ENCODE peak calls at places on chromosomes 13 and 19, in five cellular contexts. Q is left lung, T is pancreas, J is GM12878, Z is endothelial cell of umbilical vein. Y is an unnamed sample.

GRCh38 chr19:1067341-1068103 is 555 bp downstream of the ARHGAP45 start:
- DNase-seq in Q (no peak), T (no peak), J (no peak), Z (no peak), Y (peak; percentile 92)

GRCh38 chr13:77571956-77572355 is 36.5 kb downstream of the SCEL start:
- DNase-seq in Q (no peak), T (no peak), J (no peak), Z (no peak), Y (no peak)

GRCh38 chr19:5612891-5613290 is 9.7 kb downstream of the SAFB2 start:
- DNase-seq in Q (no peak), T (no peak), J (no peak), Z (no peak), Y (no peak)

GRCh38 chr13:50082426-50083283 is 67.4 kb downstream of the KCNRG start:
- DNase-seq in Q (peak; percentile 82), T (peak; percentile 91), J (peak; percentile 62), Z (peak; percentile 83), Y (peak; percentile 93)

GRCh38 chr13:110328509-110328908 is 21.4 kb downstream of the COL4A2 start:
- DNase-seq in Q (no peak), T (no peak), J (no peak), Z (no peak), Y (no peak)

GRCh38 chr19:15320118-15320517 is 12.2 kb downstream of the BRD4 start:
- DNase-seq in Q (no peak), T (no peak), J (no peak), Z (no peak), Y (no peak)

GRCh38 chr19:6790194-6791128 is 18.0 kb downstream of the VAV1 start:
- DNase-seq in Q (no peak), T (no peak), J (no peak), Z (no peak), Y (no peak)

GRCh38 chr13:80201686-80202085 is 139.2 kb downstream of the SPRY2 start:
- DNase-seq in Q (no peak), T (no peak), J (no peak), Z (no peak), Y (no peak)

GRCh38 chr13:66264976-66265375 is 965.2 kb downstream of the PCDH9 start:
- DNase-seq in Q (no peak), T (no peak), J (no peak), Z (no peak), Y (no peak)

GRCh38 chr13:31522431-31522830 is 216.9 kb upstream of the RXFP2 start:
- DNase-seq in Q (no peak), T (no peak), J (no peak), Z (no peak), Y (no peak)

GRCh38 chr19:46426506-46427162 is 2.1 kb downstream of the PNMA8C start:
- DNase-seq in Q (peak; percentile 80), T (peak; percentile 87), J (no peak), Z (peak; percentile 36), Y (peak; percentile 79)

GRCh38 chr13:111115841-111116500 is 861 bp downstream of the ARHGEF7 start:
- DNase-seq in Q (no peak), T (no peak), J (no peak), Z (peak; percentile 27), Y (no peak)

GRCh38 chr13:44197791-44198770 is 175.5 kb upstream of the SERP2 start:
- DNase-seq in Q (no peak), T (no peak), J (peak; percentile 34), Z (no peak), Y (no peak)

GRCh38 chr13:87677334-87678234 is 6.4 kb downstream of the SLITRK5 start:
- DNase-seq in Q (no peak), T (peak; percentile 39), J (no peak), Z (no peak), Y (peak; percentile 80)

GRCh38 chr13:63010072-63010658 is 1594.5 kb upstream of the PCDH20 start:
- DNase-seq in Q (no peak), T (no peak), J (no peak), Z (no peak), Y (no peak)

GRCh38 chr19:6728346-6728745 is 7.9 kb upstream of the C3 start:
- DNase-seq in Q (peak; percentile 66), T (no peak), J (no peak), Z (peak; percentile 40), Y (peak; percentile 88)

GRCh38 chr19:41335467-41335866 is 18.3 kb downstream of the TGFB1 start:
- DNase-seq in Q (no peak), T (no peak), J (no peak), Z (no peak), Y (no peak)

GRCh38 chr19:41521860-41522555 is 54.0 kb upstream of the CEACAM21 start:
- DNase-seq in Q (no peak), T (no peak), J (no peak), Z (no peak), Y (peak; percentile 88)

GRCh38 chr13:107450931-107451330 is 764.4 kb downstream of the LIG4 start:
- DNase-seq in Q (peak; percentile 39), T (no peak), J (no peak), Z (peak; percentile 99), Y (no peak)

GRCh38 chr19:48319647-48320537 is 5.5 kb upstream of the EMP3 start:
- DNase-seq in Q (peak; percentile 86), T (peak; percentile 88), J (no peak), Z (peak; percentile 77), Y (peak; percentile 95)

GRCh38 chr13:98910501-98910951 is 67.3 kb downstream of the DOCK9 start:
- DNase-seq in Q (no peak), T (no peak), J (no peak), Z (peak; percentile 98), Y (no peak)

GRCh38 chr19:18531485-18531884 is 9.6 kb upstream of the ELL start:
- DNase-seq in Q (no peak), T (no peak), J (no peak), Z (no peak), Y (no peak)

GRCh38 chr13:49308104-49308875 is 60.6 kb downstream of the CDADC1 start:
- DNase-seq in Q (peak; percentile 64), T (peak; percentile 77), J (no peak), Z (peak; percentile 13), Y (no peak)

GRCh38 chr19:33287438-33287837 is 14.9 kb downstream of the CEBPA start:
- DNase-seq in Q (no peak), T (no peak), J (no peak), Z (no peak), Y (no peak)
- H3K4me1 ChIP-seq in Q (peaks cover 72% of the 10 kb centered on the region), T (no peaks in the 10 kb centered on the region), J (no peaks in the 10 kb centered on the region), Z (no peaks in the 10 kb centered on the region), Y (no peaks in the 10 kb centered on the region)

GRCh38 chr13:36848228-36848982 is 29.4 kb downstream of the RFXAP start:
- DNase-seq in Q (no peak), T (no peak), J (no peak), Z (peak; percentile 22), Y (no peak)
- TF ChIP-seq CTCF in Q (no peak), T (no peak), J (peak; percentile 13), Z (no peak), Y (no peak)

GRCh38 chr19:2989236-2989946 is 12.0 kb downstream of the TLE6 start:
- DNase-seq in Q (no peak), T (no peak), J (no peak), Z (no peak), Y (no peak)

GRCh38 chr19:2983351-2984195 is 6.2 kb downstream of the TLE6 start:
- DNase-seq in Q (peak; percentile 48), T (no peak), J (no peak), Z (peak; percentile 64), Y (no peak)

GRCh38 chr19:2988568-2988967 is 11.2 kb downstream of the TLE6 start:
- DNase-seq in Q (no peak), T (no peak), J (no peak), Z (no peak), Y (no peak)

GRCh38 chr19:2984196-2984490 is 6.8 kb downstream of the TLE6 start:
- DNase-seq in Q (no peak), T (no peak), J (no peak), Z (no peak), Y (no peak)

GRCh38 chr19:2986951-2987491 is 9.7 kb downstream of the TLE6 start:
- DNase-seq in Q (no peak), T (no peak), J (no peak), Z (peak; percentile 55), Y (no peak)
- H3K4me3 ChIP-seq in Q (no peak overlapping the region), T (no peak overlapping the region), J (no peak overlapping the region), Z (no peak overlapping the region), Y (no peak overlapping the region)

DNA sequence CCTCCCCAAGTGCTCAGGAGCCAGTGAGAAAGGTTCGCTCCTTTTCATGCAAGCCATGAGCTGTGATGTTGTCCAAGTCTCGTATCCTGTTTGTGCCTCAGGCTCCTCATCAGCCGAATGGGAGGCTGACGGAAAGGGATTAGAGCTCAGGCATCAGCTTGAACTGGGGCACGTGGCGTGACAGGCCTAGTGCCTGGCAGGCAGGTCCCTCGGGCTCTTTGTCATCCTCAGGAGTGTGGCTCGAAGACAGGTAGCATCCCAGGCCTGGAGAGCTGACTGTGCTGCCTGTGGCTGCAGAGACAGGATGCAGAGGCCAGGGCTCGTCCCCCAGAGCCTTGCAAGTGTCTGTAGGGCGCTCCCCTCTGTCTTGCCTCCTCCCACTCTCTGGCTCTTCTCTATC is 38.5 kb downstream of the DNM2 start:
- DNase-seq in Q (no peak), T (no peak), J (no peak), Z (no peak), Y (no peak)
- H3K4me1 ChIP-seq in Q (peaks cover 92% of the 10 kb centered on the region), T (peaks cover 9% of the 10 kb centered on the region), J (peaks cover 15% of the 10 kb centered on the region), Z (peaks cover 8% of the 10 kb centered on the region), Y (peaks cover 33% of the 10 kb centered on the region)

GRCh38 chr13:91922969-91923592 is 524.7 kb downstream of the GPC5 start:
- DNase-seq in Q (no peak), T (no peak), J (no peak), Z (no peak), Y (no peak)
- TF ChIP-seq CTCF in Q (no peak), T (no peak), J (peak; percentile 1), Z (no peak), Y (no peak)

GRCh38 chr19:4059931-4060620 is 6.6 kb downstream of the ZBTB7A start:
- DNase-seq in Q (no peak), T (peak; percentile 71), J (peak; percentile 28), Z (no peak), Y (peak; percentile 93)

GRCh38 chr19:4062576-4063368 is 3.9 kb downstream of the ZBTB7A start:
- DNase-seq in Q (no peak), T (peak; percentile 48), J (no peak), Z (no peak), Y (peak; percentile 80)

GRCh38 chr19:4061683-4062575 is 4.8 kb downstream of the ZBTB7A start:
- DNase-seq in Q (peak; percentile 83), T (peak; percentile 86), J (no peak), Z (no peak), Y (peak; percentile 84)

GRCh38 chr19:4060621-4061177 is 6.0 kb downstream of the ZBTB7A start:
- DNase-seq in Q (no peak), T (peak; percentile 57), J (no peak), Z (no peak), Y (peak; percentile 84)

DNA sequence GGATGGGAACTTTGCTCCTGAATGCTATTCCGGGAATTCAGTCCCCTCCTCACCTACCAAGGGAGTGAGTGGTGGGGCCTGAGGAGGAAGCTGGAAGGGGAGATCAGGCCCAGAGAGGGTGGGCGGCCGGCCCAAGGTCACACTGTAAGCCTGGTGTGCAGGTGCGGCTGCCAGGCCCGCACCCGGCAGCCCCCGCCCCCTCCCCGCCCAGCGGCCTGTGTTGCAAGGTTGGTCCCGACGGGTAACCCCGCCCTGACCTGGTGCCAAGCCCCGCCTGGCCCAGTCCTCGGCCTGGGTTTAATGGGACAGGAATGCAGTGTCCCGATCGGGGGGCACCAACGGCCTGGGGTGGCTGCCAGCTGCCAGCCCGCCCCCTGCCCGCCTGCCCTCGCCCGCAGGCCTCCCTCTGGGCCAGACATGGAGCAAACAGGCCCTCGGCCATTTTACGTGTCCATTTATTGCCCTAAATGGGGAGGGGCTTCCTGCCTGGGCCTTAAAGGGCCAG is 5.5 kb downstream of the ZBTB7A start:
- DNase-seq in Q (peak; percentile 87), T (peak; percentile 94), J (no peak), Z (no peak), Y (peak; percentile 93)
- H3K4me3 ChIP-seq in Q (peak overlapping the region; percentile 93), T (peak overlapping the region; percentile 44), J (peak overlapping the region; percentile 58), Z (no peak overlapping the region), Y (peak overlapping the region; percentile 29)